ENCODE peak calls at places on chromosomes 3 and 15, in five cellular contexts. N, L, I, U and P are unnamed samples. For H3K27me3 and H3K4me1, the result is how much of the 10 kb centered on the place peaks cover.

GRCh38 chr3:186152889-186153292 is 44.0 kb upstream of the ETV5 start:
- DNase-seq in U (no peak), I (no peak), L (no peak), N (no peak), P (no peak)

GRCh38 chr3:180789774-180790173 is 110.5 kb upstream of the CCDC39 start:
- DNase-seq in U (no peak), N (no peak), I (no peak), L (no peak), P (no peak)

GRCh38 chr3:190552969-190553759 is 39.3 kb downstream of the IL1RAP start:
- DNase-seq in N (no peak), I (no peak), L (no peak), U (peak), P (no peak)

GRCh38 chr3:135779590-135780235 is 185.8 kb upstream of the PPP2R3A start:
- DNase-seq in U (no peak), L (no peak), I (no peak), N (no peak), P (no peak)

GRCh38 chr3:141015486-141015885 is 35.7 kb upstream of the SPSB4 start:
- DNase-seq in I (no peak), N (no peak), U (no peak), L (no peak), P (no peak)

GRCh38 chr15:71758716-71759115 is 51.6 kb upstream of the NR2E3 start:
- DNase-seq in U (no peak), N (no peak), I (peak), L (no peak), P (no peak)

GRCh38 chr3:43691120-43692002 is 623 bp downstream of the ABHD5 start:
- DNase-seq in N (peak), L (peak), U (peak), I (peak), P (peak)

GRCh38 chr15:65310431-65311137 is 6.1 kb downstream of the RNU5B-1 start:
- DNase-seq in N (no peak), U (no peak), I (no peak), L (no peak), P (no peak)

GRCh38 chr3:165464736-165465135 is 268.6 kb upstream of the SLITRK3 start:
- DNase-seq in L (no peak), U (no peak), I (no peak), N (no peak), P (no peak)

GRCh38 chr3:52490938-52491526 is 4.1 kb upstream of the STAB1 start:
- DNase-seq in I (no peak), L (no peak), N (no peak), U (no peak), P (no peak)

GRCh38 chr15:88908697-88909621 is 4.2 kb downstream of the MFGE8 start:
- DNase-seq in I (peak), N (no peak), L (no peak), U (no peak), P (no peak)

GRCh38 chr15:96247631-96248305 is 82.7 kb upstream of the NR2F2 start:
- DNase-seq in I (no peak), N (no peak), U (no peak), L (no peak), P (no peak)

GRCh38 chr3:35932995-35933394 is 293.7 kb downstream of the ARPP21 start:
- DNase-seq in I (no peak), U (no peak), N (no peak), L (no peak), P (no peak)

GRCh38 chr15:34318277-34319079 is 19.1 kb downstream of the SLC12A6 start:
- DNase-seq in L (peak), I (peak), N (peak), U (no peak), P (no peak)

GRCh38 chr15:29473621-29474105 is 204.0 kb upstream of the NSMCE3 start:
- DNase-seq in L (no peak), N (no peak), U (no peak), I (no peak), P (no peak)

GRCh38 chr3:152595975-152596832 is 238.7 kb upstream of the P2RY1 start:
- DNase-seq in U (no peak), L (no peak), N (peak), I (peak), P (peak)

GRCh38 chr15:62940359-62940754 is 102.2 kb upstream of the TPM1 start:
- DNase-seq in U (no peak), I (no peak), N (no peak), L (peak), P (no peak)

GRCh38 chr3:122621112-122621511 is 43.7 kb downstream of the PARP15 start:
- DNase-seq in N (no peak), L (no peak), U (no peak), I (no peak), P (no peak)

GRCh38 chr3:72698154-72698917 is 149.9 kb downstream of the SHQ1 start:
- DNase-seq in N (no peak), L (no peak), U (no peak), I (no peak), P (no peak)

GRCh38 chr3:145798691-145799550 is 362.1 kb downstream of the PLOD2 start:
- DNase-seq in U (no peak), L (no peak), I (no peak), N (no peak), P (no peak)

GRCh38 chr3:44045476-44046275 is 196.0 kb upstream of the TOPAZ1 start:
- DNase-seq in I (no peak), U (no peak), N (no peak), L (no peak), P (peak)

GRCh38 chr15:95674031-95674430 is 656.5 kb upstream of the NR2F2 start:
- DNase-seq in I (no peak), N (no peak), L (no peak), U (no peak), P (no peak)

GRCh38 chr15:93030430-93031102 is 58.4 kb downstream of the RGMA start:
- DNase-seq in N (peak), L (peak), I (peak), U (peak), P (peak)

GRCh38 chr3:97872209-97873042 is 50.6 kb downstream of the CRYBG3 start:
- DNase-seq in L (no peak), N (no peak), U (no peak), I (no peak), P (no peak)

GRCh38 chr3:195856410-195857084 is 44.8 kb upstream of the MUC4 start:
- DNase-seq in U (no peak), I (peak), N (no peak), L (no peak), P (no peak)

GRCh38 chr3:157388051-157388450 is 48.6 kb upstream of the PTX3 start:
- DNase-seq in I (no peak), N (no peak), L (no peak), U (no peak), P (no peak)

GRCh38 chr15:57720861-57721260 is 14.3 kb downstream of the POLR2M start:
- DNase-seq in I (no peak), L (no peak), U (no peak), N (no peak), P (no peak)

GRCh38 chr15:42035362-42035761 is 14.5 kb upstream of the PLA2G4E start:
- DNase-seq in U (no peak), N (no peak), I (no peak), L (no peak), P (no peak)

GRCh38 chr3:41159581-41160189 is 39.6 kb upstream of the CTNNB1 start:
- DNase-seq in L (no peak), I (peak), N (no peak), U (no peak), P (no peak)

GRCh38 chr3:169146112-169146665 is 517.3 kb downstream of the MECOM start:
- DNase-seq in I (peak), U (no peak), N (no peak), L (no peak), P (peak)

GRCh38 chr3:169146866-169147245 is 516.7 kb downstream of the MECOM start:
- DNase-seq in I (peak), U (no peak), N (no peak), L (no peak), P (no peak)

GRCh38 chr3:169144271-169144670 is 519.2 kb downstream of the MECOM start:
- DNase-seq in L (no peak), I (no peak), U (no peak), N (no peak), P (no peak)

GRCh38 chr3:169144691-169145090 is 518.8 kb downstream of the MECOM start:
- DNase-seq in U (no peak), L (no peak), N (no peak), I (no peak), P (no peak)

GRCh38 chr3:169145551-169145950 is 518.0 kb downstream of the MECOM start:
- DNase-seq in U (no peak), I (no peak), N (no peak), L (no peak), P (no peak)
- H3K27me3 ChIP-seq in U (under half), I (under half), N (under half), L (half or more), P (under half)

GRCh38 chr3:46984591-46985459 is 5.4 kb downstream of the NBEAL2 start:
- DNase-seq in N (no peak), I (no peak), U (no peak), L (no peak), P (no peak)
- H3K4me1 ChIP-seq in N (under half), I (under half), U (under half), L (under half), P (under half)

GRCh38 chr3:26621891-26622633 is 510 bp upstream of the LRRC3B start:
- DNase-seq in N (no peak), L (no peak), I (no peak), U (no peak), P (no peak)
- H3K4me3 ChIP-seq in N (peak), L (peak), I (no peak), U (peak), P (no peak)

GRCh38 chr15:69149163-69149562 is 11.3 kb upstream of the GLCE start:
- DNase-seq in N (no peak), L (no peak), U (no peak), I (no peak), P (no peak)
- H3K27me3 ChIP-seq in N (under half), L (under half), U (under half), I (under half), P (under half)